ENCODE peak calls at places on chromosome 16, in nine cellular contexts. One of them, this sample, is unnamed. For H3K9me3, the result is how much of the 10 kb centered on the place peaks cover.

GRCh38 chr16:8595783-8596182 is 5.5 kb upstream of the TMEM114 start:
- DNase-seq in GM23248: no peak
- DNase-seq in ovary: no peak
- DNase-seq in mesenchymal stem cell: no peak
- DNase-seq in esophagus squamous epithelium: no peak
- DNase-seq in endothelial cell of umbilical vein: no peak
- DNase-seq in stomach: no peak
- DNase-seq in OCI-LY7: no peak
- DNase-seq in right cardiac atrium: no peak
- DNase-seq in this sample: no peak

GRCh38 chr16:20761175-20761574 is 2.6 kb upstream of the ACSM3 start:
- DNase-seq in ovary: no peak
- DNase-seq in endothelial cell of umbilical vein: no peak
- DNase-seq in stomach: no peak
- DNase-seq in mesenchymal stem cell: no peak
- DNase-seq in right cardiac atrium: no peak
- DNase-seq in OCI-LY7: no peak
- DNase-seq in GM23248: no peak
- DNase-seq in esophagus squamous epithelium: no peak
- DNase-seq in this sample: no peak

GRCh38 chr16:9091867-9092281 is 430 bp downstream of the HAPSTR1 start:
- DNase-seq in right cardiac atrium: peak
- DNase-seq in ovary: no peak
- DNase-seq in GM23248: peak
- DNase-seq in stomach: peak
- DNase-seq in esophagus squamous epithelium: no peak
- DNase-seq in mesenchymal stem cell: peak
- DNase-seq in OCI-LY7: peak
- DNase-seq in endothelial cell of umbilical vein: peak
- DNase-seq in this sample: peak

GRCh38 chr16:69107311-69107962 is 2.0 kb downstream of the HAS3 start:
- DNase-seq in mesenchymal stem cell: peak
- DNase-seq in ovary: no peak
- DNase-seq in GM23248: peak
- DNase-seq in endothelial cell of umbilical vein: peak
- DNase-seq in right cardiac atrium: peak
- DNase-seq in stomach: peak
- DNase-seq in OCI-LY7: no peak
- DNase-seq in esophagus squamous epithelium: no peak
- DNase-seq in this sample: no peak

GRCh38 chr16:88315543-88316105 is 67.1 kb upstream of the ZNF469 start:
- DNase-seq in right cardiac atrium: peak
- DNase-seq in endothelial cell of umbilical vein: peak
- DNase-seq in esophagus squamous epithelium: no peak
- DNase-seq in OCI-LY7: no peak
- DNase-seq in mesenchymal stem cell: peak
- DNase-seq in GM23248: peak
- DNase-seq in ovary: no peak
- DNase-seq in stomach: peak
- DNase-seq in this sample: no peak

GRCh38 chr16:88194397-88195020 is 188.2 kb upstream of the ZNF469 start:
- DNase-seq in stomach: no peak
- DNase-seq in esophagus squamous epithelium: no peak
- DNase-seq in mesenchymal stem cell: no peak
- DNase-seq in endothelial cell of umbilical vein: no peak
- DNase-seq in right cardiac atrium: no peak
- DNase-seq in OCI-LY7: no peak
- DNase-seq in ovary: peak
- DNase-seq in GM23248: peak
- DNase-seq in this sample: no peak

GRCh38 chr16:585351-585750 is 4.5 kb upstream of the RAB40C start:
- DNase-seq in stomach: peak
- DNase-seq in GM23248: no peak
- DNase-seq in OCI-LY7: peak
- DNase-seq in ovary: peak
- DNase-seq in esophagus squamous epithelium: no peak
- DNase-seq in endothelial cell of umbilical vein: no peak
- DNase-seq in right cardiac atrium: peak
- DNase-seq in mesenchymal stem cell: no peak
- DNase-seq in this sample: no peak

GRCh38 chr16:11748404-11749254 is 6.0 kb upstream of the TXNDC11 start:
- DNase-seq in GM23248: no peak
- DNase-seq in mesenchymal stem cell: no peak
- DNase-seq in right cardiac atrium: no peak
- DNase-seq in stomach: no peak
- DNase-seq in ovary: no peak
- DNase-seq in OCI-LY7: no peak
- DNase-seq in endothelial cell of umbilical vein: no peak
- DNase-seq in esophagus squamous epithelium: no peak
- DNase-seq in this sample: no peak

GRCh38 chr16:85750827-85751641 is at the start of gene C16orf74:
- DNase-seq in ovary: no peak
- DNase-seq in right cardiac atrium: peak
- DNase-seq in stomach: peak
- DNase-seq in GM23248: peak
- DNase-seq in mesenchymal stem cell: peak
- DNase-seq in OCI-LY7: peak
- DNase-seq in esophagus squamous epithelium: no peak
- DNase-seq in endothelial cell of umbilical vein: peak
- DNase-seq in this sample: no peak

GRCh38 chr16:23014592-23014991 is 134.7 kb downstream of the USP31 start:
- DNase-seq in ovary: no peak
- DNase-seq in GM23248: peak
- DNase-seq in endothelial cell of umbilical vein: no peak
- DNase-seq in esophagus squamous epithelium: no peak
- DNase-seq in mesenchymal stem cell: no peak
- DNase-seq in OCI-LY7: no peak
- DNase-seq in stomach: no peak
- DNase-seq in right cardiac atrium: no peak
- DNase-seq in this sample: no peak

GRCh38 chr16:53771655-53772497 is 67.9 kb downstream of the FTO start:
- DNase-seq in OCI-LY7: peak
- DNase-seq in mesenchymal stem cell: no peak
- DNase-seq in ovary: no peak
- DNase-seq in right cardiac atrium: no peak
- DNase-seq in stomach: no peak
- DNase-seq in endothelial cell of umbilical vein: no peak
- DNase-seq in GM23248: peak
- DNase-seq in esophagus squamous epithelium: no peak
- DNase-seq in this sample: no peak

GRCh38 chr16:88469615-88470395 is 16.7 kb downstream of the ZFPM1 start:
- DNase-seq in ovary: no peak
- DNase-seq in endothelial cell of umbilical vein: no peak
- DNase-seq in right cardiac atrium: no peak
- DNase-seq in stomach: no peak
- DNase-seq in esophagus squamous epithelium: no peak
- DNase-seq in GM23248: no peak
- DNase-seq in OCI-LY7: no peak
- DNase-seq in mesenchymal stem cell: no peak
- DNase-seq in this sample: no peak

GRCh38 chr16:89037261-89038152 is 56.1 kb upstream of the ACSF3 start:
- DNase-seq in ovary: no peak
- DNase-seq in GM23248: peak
- DNase-seq in OCI-LY7: peak
- DNase-seq in endothelial cell of umbilical vein: peak
- DNase-seq in stomach: no peak
- DNase-seq in mesenchymal stem cell: peak
- DNase-seq in right cardiac atrium: peak
- DNase-seq in esophagus squamous epithelium: no peak
- DNase-seq in this sample: no peak

GRCh38 chr16:82675300-82675699 is 48.5 kb downstream of the CDH13 start:
- DNase-seq in right cardiac atrium: no peak
- DNase-seq in stomach: no peak
- DNase-seq in esophagus squamous epithelium: no peak
- DNase-seq in mesenchymal stem cell: no peak
- DNase-seq in OCI-LY7: no peak
- DNase-seq in ovary: no peak
- DNase-seq in endothelial cell of umbilical vein: no peak
- DNase-seq in GM23248: no peak
- DNase-seq in this sample: no peak

GRCh38 chr16:87764600-87765472 is 950 bp downstream of the KLHDC4 start:
- DNase-seq in GM23248: no peak
- DNase-seq in OCI-LY7: peak
- DNase-seq in ovary: no peak
- DNase-seq in mesenchymal stem cell: no peak
- DNase-seq in stomach: no peak
- DNase-seq in esophagus squamous epithelium: no peak
- DNase-seq in right cardiac atrium: no peak
- DNase-seq in endothelial cell of umbilical vein: no peak
- DNase-seq in this sample: no peak

GRCh38 chr16:23948949-23949392 is 113.2 kb downstream of the PRKCB start:
- DNase-seq in right cardiac atrium: no peak
- DNase-seq in esophagus squamous epithelium: no peak
- DNase-seq in mesenchymal stem cell: no peak
- DNase-seq in GM23248: no peak
- DNase-seq in OCI-LY7: no peak
- DNase-seq in ovary: no peak
- DNase-seq in endothelial cell of umbilical vein: no peak
- DNase-seq in stomach: peak
- DNase-seq in this sample: no peak

GRCh38 chr16:66120656-66121055 is 245.8 kb upstream of the CDH5 start:
- DNase-seq in GM23248: no peak
- DNase-seq in endothelial cell of umbilical vein: no peak
- DNase-seq in right cardiac atrium: no peak
- DNase-seq in mesenchymal stem cell: peak
- DNase-seq in esophagus squamous epithelium: no peak
- DNase-seq in OCI-LY7: no peak
- DNase-seq in stomach: no peak
- DNase-seq in ovary: no peak
- DNase-seq in this sample: no peak

GRCh38 chr16:30068750-30069574 is 3.4 kb downstream of the ALDOA start:
- DNase-seq in esophagus squamous epithelium: no peak
- DNase-seq in GM23248: peak
- DNase-seq in right cardiac atrium: peak
- DNase-seq in mesenchymal stem cell: peak
- DNase-seq in endothelial cell of umbilical vein: peak
- DNase-seq in ovary: no peak
- DNase-seq in OCI-LY7: peak
- DNase-seq in stomach: no peak
- DNase-seq in this sample: peak

GRCh38 chr16:86823895-86824671 is 245.7 kb downstream of the FOXL1 start:
- DNase-seq in OCI-LY7: no peak
- DNase-seq in mesenchymal stem cell: peak
- DNase-seq in endothelial cell of umbilical vein: peak
- DNase-seq in GM23248: peak
- DNase-seq in ovary: no peak
- DNase-seq in esophagus squamous epithelium: no peak
- DNase-seq in right cardiac atrium: no peak
- DNase-seq in stomach: no peak
- DNase-seq in this sample: no peak

GRCh38 chr16:10988164-10988803 is 43.9 kb downstream of the CLEC16A start:
- DNase-seq in OCI-LY7: peak
- DNase-seq in right cardiac atrium: no peak
- DNase-seq in esophagus squamous epithelium: no peak
- DNase-seq in mesenchymal stem cell: no peak
- DNase-seq in ovary: no peak
- DNase-seq in GM23248: peak
- DNase-seq in endothelial cell of umbilical vein: no peak
- DNase-seq in stomach: no peak
- DNase-seq in this sample: no peak

DNA sequence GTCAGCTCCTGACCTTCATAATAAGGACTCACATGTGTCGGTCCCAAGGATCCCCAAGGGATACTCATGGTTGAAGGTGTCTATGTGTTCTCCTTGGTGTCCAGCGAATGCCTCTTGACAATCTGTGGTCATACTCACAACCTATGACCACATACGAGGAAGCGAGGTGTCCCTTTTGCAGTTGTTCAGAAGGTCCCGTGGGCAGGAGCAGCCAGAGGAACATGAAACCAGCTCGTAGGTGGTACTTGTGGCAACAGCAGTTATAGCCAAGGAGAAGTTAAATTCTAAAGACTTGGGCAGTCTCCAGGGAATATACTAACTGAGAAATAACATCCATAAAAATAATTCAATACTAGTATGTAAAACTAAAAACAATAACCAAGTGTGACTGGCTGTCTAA is 685.3 kb downstream of the WWOX start:
- DNase-seq in esophagus squamous epithelium: no peak
- DNase-seq in mesenchymal stem cell: no peak
- DNase-seq in ovary: no peak
- DNase-seq in endothelial cell of umbilical vein: no peak
- DNase-seq in GM23248: no peak
- DNase-seq in right cardiac atrium: no peak
- DNase-seq in OCI-LY7: no peak
- DNase-seq in stomach: no peak
- DNase-seq in this sample: no peak
- H3K9me3 ChIP-seq in esophagus squamous epithelium: under half
- H3K9me3 ChIP-seq in mesenchymal stem cell: under half
- H3K9me3 ChIP-seq in ovary: under half
- H3K9me3 ChIP-seq in endothelial cell of umbilical vein: under half
- H3K9me3 ChIP-seq in GM23248: under half
- H3K9me3 ChIP-seq in right cardiac atrium: under half
- H3K9me3 ChIP-seq in OCI-LY7: under half
- H3K9me3 ChIP-seq in stomach: under half
- H3K9me3 ChIP-seq in this sample: under half

GRCh38 chr16:71226229-71227141 is 4.0 kb downstream of the HYDIN start:
- DNase-seq in mesenchymal stem cell: no peak
- DNase-seq in right cardiac atrium: no peak
- DNase-seq in OCI-LY7: no peak
- DNase-seq in GM23248: no peak
- DNase-seq in stomach: no peak
- DNase-seq in ovary: no peak
- DNase-seq in endothelial cell of umbilical vein: no peak
- DNase-seq in esophagus squamous epithelium: no peak
- DNase-seq in this sample: no peak
- H3K9me3 ChIP-seq in mesenchymal stem cell: under half
- H3K9me3 ChIP-seq in right cardiac atrium: under half
- H3K9me3 ChIP-seq in OCI-LY7: under half
- H3K9me3 ChIP-seq in GM23248: under half
- H3K9me3 ChIP-seq in stomach: under half
- H3K9me3 ChIP-seq in ovary: under half
- H3K9me3 ChIP-seq in endothelial cell of umbilical vein: under half
- H3K9me3 ChIP-seq in esophagus squamous epithelium: under half
- H3K9me3 ChIP-seq in this sample: under half

GRCh38 chr16:50425044-50425443 is 56.3 kb upstream of the BRD7 start:
- DNase-seq in esophagus squamous epithelium: no peak
- DNase-seq in ovary: no peak
- DNase-seq in OCI-LY7: no peak
- DNase-seq in endothelial cell of umbilical vein: no peak
- DNase-seq in stomach: no peak
- DNase-seq in right cardiac atrium: no peak
- DNase-seq in GM23248: no peak
- DNase-seq in mesenchymal stem cell: no peak
- DNase-seq in this sample: no peak
- H3K9me3 ChIP-seq in esophagus squamous epithelium: under half
- H3K9me3 ChIP-seq in ovary: under half
- H3K9me3 ChIP-seq in OCI-LY7: under half
- H3K9me3 ChIP-seq in endothelial cell of umbilical vein: under half
- H3K9me3 ChIP-seq in stomach: under half
- H3K9me3 ChIP-seq in right cardiac atrium: under half
- H3K9me3 ChIP-seq in GM23248: under half
- H3K9me3 ChIP-seq in mesenchymal stem cell: under half
- H3K9me3 ChIP-seq in this sample: under half

DNA sequence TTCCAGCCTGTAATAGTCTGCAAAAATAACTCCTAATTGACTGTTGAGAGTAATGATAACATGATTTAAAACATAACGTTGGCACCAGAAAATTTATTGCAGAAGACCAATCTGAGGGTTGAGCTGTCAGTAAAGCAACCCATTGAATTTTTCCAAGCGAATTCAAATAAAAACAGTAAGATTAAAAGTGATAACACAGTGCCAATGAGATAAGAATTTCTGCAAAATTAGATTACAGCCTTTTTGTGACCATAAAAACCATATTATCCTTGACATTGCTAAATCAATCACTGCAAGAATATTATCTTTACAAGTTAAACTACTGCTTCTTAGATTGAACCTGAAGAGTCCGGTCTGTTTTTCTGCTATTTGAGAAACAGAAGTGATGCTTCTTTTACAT is 341.4 kb downstream of the CDH11 start:
- DNase-seq in esophagus squamous epithelium: no peak
- DNase-seq in stomach: no peak
- DNase-seq in endothelial cell of umbilical vein: no peak
- DNase-seq in mesenchymal stem cell: no peak
- DNase-seq in right cardiac atrium: no peak
- DNase-seq in ovary: no peak
- DNase-seq in OCI-LY7: no peak
- DNase-seq in GM23248: no peak
- DNase-seq in this sample: no peak
- H3K9me3 ChIP-seq in esophagus squamous epithelium: under half
- H3K9me3 ChIP-seq in stomach: under half
- H3K9me3 ChIP-seq in endothelial cell of umbilical vein: under half
- H3K9me3 ChIP-seq in mesenchymal stem cell: under half
- H3K9me3 ChIP-seq in right cardiac atrium: under half
- H3K9me3 ChIP-seq in ovary: under half
- H3K9me3 ChIP-seq in OCI-LY7: under half
- H3K9me3 ChIP-seq in GM23248: under half
- H3K9me3 ChIP-seq in this sample: under half

This sample was measured in T-helper 17 cell.